ENCODE peak calls at places on chromosome 22, in eight cellular contexts. E, W, L, Y, R, X, T and U are unnamed samples. For H3K27me3, the result is how much of the 10 kb centered on the place peaks cover.

GRCh38 chr22:35491908-35492380 is 48.7 kb upstream of the RASD2 start:
- DNase-seq in T (no peak), W (no peak), L (no peak), E (no peak), Y (no peak), X (no peak), R (no peak), U (no peak)

GRCh38 chr22:35638408-35638807 is 9.8 kb upstream of the APOL6 start:
- DNase-seq in E (peak), W (peak), L (no peak), Y (peak), R (peak), X (no peak), T (no peak), U (no peak)

GRCh38 chr22:48181168-48181955 is 1418.9 kb downstream of the TBC1D22A start:
- DNase-seq in L (no peak), T (no peak), W (no peak), E (no peak), Y (no peak), R (no peak), X (no peak), U (no peak)

GRCh38 chr22:40323681-40324083 is 22.6 kb upstream of the ADSL start:
- DNase-seq in E (no peak), R (no peak), T (peak), X (no peak), L (no peak), W (no peak), Y (no peak), U (no peak)

GRCh38 chr22:38871360-38872171 is 450 bp downstream of the CBX6 start:
- DNase-seq in W (no peak), X (no peak), T (peak), Y (peak), L (no peak), R (no peak), E (peak), U (peak)

GRCh38 chr22:28207281-28208030 is 288.4 kb upstream of the PITPNB start:
- DNase-seq in L (no peak), E (no peak), W (no peak), R (no peak), T (no peak), X (peak), Y (no peak), U (no peak)

GRCh38 chr22:33887173-33887572 is 33.1 kb downstream of the LARGE1 start:
- DNase-seq in X (no peak), T (no peak), W (no peak), Y (no peak), R (no peak), L (no peak), E (no peak), U (no peak)

GRCh38 chr22:17921871-17922821 is 102.2 kb downstream of the MICAL3 start:
- DNase-seq in X (no peak), Y (no peak), L (no peak), T (no peak), W (no peak), R (no peak), E (no peak), U (no peak)

GRCh38 chr22:40397436-40397835 is 27.0 kb downstream of the SGSM3 start:
- DNase-seq in W (no peak), X (no peak), L (no peak), T (no peak), E (no peak), Y (no peak), R (no peak), U (no peak)

GRCh38 chr22:17655289-17655688 is 16.7 kb downstream of the BCL2L13 start:
- DNase-seq in R (no peak), Y (no peak), E (no peak), T (no peak), W (no peak), X (no peak), L (no peak), U (no peak)

GRCh38 chr22:42868751-42869251 is 11.7 kb upstream of the ARFGAP3 start:
- DNase-seq in E (no peak), R (peak), W (peak), X (no peak), L (no peak), T (no peak), Y (peak), U (no peak)

GRCh38 chr22:40764743-40765441 is 54.3 kb downstream of the SLC25A17 start:
- DNase-seq in L (no peak), T (peak), E (no peak), X (no peak), W (no peak), Y (no peak), R (no peak), U (peak)

GRCh38 chr22:35305525-35306070 is 5.9 kb downstream of the TOM1 start:
- DNase-seq in Y (no peak), L (no peak), R (no peak), X (no peak), E (no peak), T (no peak), W (no peak), U (no peak)

GRCh38 chr22:42416671-42417230 is 15.5 kb downstream of the NFAM1 start:
- DNase-seq in Y (no peak), X (no peak), R (no peak), T (no peak), E (no peak), L (no peak), W (no peak), U (no peak)

GRCh38 chr22:38201371-38201717 is 450 bp upstream of the MAFF start:
- DNase-seq in Y (no peak), L (no peak), T (no peak), W (no peak), E (no peak), R (no peak), X (no peak), U (no peak)

GRCh38 chr22:43391306-43391705 is 20.5 kb upstream of the MPPED1 start:
- DNase-seq in W (no peak), E (no peak), Y (no peak), X (no peak), T (no peak), L (no peak), R (no peak), U (no peak)

GRCh38 chr22:11626422-11626773 is 3901.6 kb upstream of the OR11H1 start:
- DNase-seq in T (no peak), R (no peak), W (no peak), Y (no peak), X (no peak), L (no peak), E (no peak), U (no peak)

GRCh38 chr22:41910599-41911291 is 4.1 kb downstream of the SHISA8 start:
- DNase-seq in L (no peak), R (peak), Y (peak), X (peak), W (peak), T (peak), E (no peak), U (peak)

GRCh38 chr22:25360411-25360810 is 141.0 kb downstream of the CRYBB2 start:
- DNase-seq in X (no peak), L (no peak), R (no peak), W (no peak), Y (no peak), T (no peak), E (no peak), U (no peak)

GRCh38 chr22:38038426-38038825 is 18.8 kb upstream of the PICK1 start:
- DNase-seq in R (no peak), E (no peak), T (no peak), X (no peak), Y (peak), W (no peak), L (no peak), U (no peak)

GRCh38 chr22:32421484-32421883 is 9.4 kb upstream of the RTCB start:
- DNase-seq in Y (no peak), E (no peak), X (no peak), T (no peak), L (no peak), W (no peak), R (no peak), U (no peak)

GRCh38 chr22:38289583-38290082 is 16.8 kb upstream of the TMEM184B start:
- DNase-seq in L (no peak), E (no peak), R (no peak), X (no peak), W (no peak), Y (no peak), T (no peak), U (no peak)

GRCh38 chr22:27801616-27802388 is at the start of gene MN1:
- DNase-seq in R (peak), Y (peak), E (no peak), X (no peak), W (no peak), L (peak), T (peak), U (peak)

GRCh38 chr22:26734339-26735018 is 77.1 kb downstream of the MIAT start:
- DNase-seq in L (no peak), T (no peak), E (no peak), Y (no peak), W (no peak), X (no peak), R (no peak), U (no peak)

GRCh38 chr22:43419371-43420080 is 7.7 kb downstream of the MPPED1 start:
- DNase-seq in X (no peak), L (no peak), Y (no peak), R (no peak), E (no peak), T (no peak), W (no peak), U (no peak)

GRCh38 chr22:42188808-42189447 is 58.3 kb upstream of the CYP2D6 start:
- DNase-seq in T (no peak), L (no peak), E (no peak), X (peak), Y (no peak), R (no peak), W (no peak), U (no peak)

GRCh38 chr22:40415531-40416266 is 45.3 kb downstream of the SGSM3 start:
- DNase-seq in L (no peak), T (no peak), R (no peak), W (peak), Y (no peak), X (no peak), E (no peak), U (no peak)

GRCh38 chr22:19113429-19113828 is 8.8 kb downstream of the DGCR2 start:
- DNase-seq in L (no peak), W (no peak), X (no peak), Y (no peak), E (no peak), T (no peak), R (no peak), U (no peak)

DNA sequence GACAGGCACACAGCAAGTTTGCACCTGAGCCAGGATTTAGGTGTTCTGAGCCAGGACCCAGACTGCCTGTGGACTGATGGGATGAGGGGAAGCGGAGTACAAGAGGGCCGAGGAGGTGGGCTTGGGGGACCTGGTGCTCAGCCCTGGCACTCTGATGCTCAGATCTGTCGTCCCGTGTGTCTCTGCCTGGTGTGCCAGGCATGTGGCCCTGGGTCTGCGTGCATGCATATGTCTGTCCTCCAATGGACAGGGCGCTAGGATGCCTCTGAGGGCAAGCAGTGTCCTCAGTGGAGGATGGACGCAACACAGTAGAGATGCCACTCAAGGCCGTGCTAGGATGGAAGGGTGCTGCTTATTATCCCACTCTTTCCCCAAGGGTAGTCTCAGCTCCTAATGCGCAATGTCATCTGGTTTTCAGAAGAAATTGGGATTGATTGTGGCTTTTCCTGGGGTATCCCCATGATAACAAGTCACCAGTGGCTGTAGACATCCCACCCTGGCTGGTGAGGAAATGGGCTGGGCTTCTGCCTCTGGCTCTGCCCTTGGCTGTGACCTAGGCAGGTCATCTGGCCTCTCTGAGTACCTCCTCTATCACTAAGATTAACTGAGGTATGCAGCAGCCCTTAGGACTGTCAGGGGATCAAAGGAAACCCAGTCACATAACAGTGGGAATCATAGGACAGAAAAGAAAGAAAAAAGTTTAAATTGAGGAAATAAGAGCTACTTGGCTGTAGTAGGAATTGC is 35.7 kb upstream of the SUSD2 start:
- DNase-seq in R (no peak), W (peak), Y (no peak), E (no peak), L (no peak), T (no peak), X (no peak), U (no peak)
- H3K4me3 ChIP-seq in R (no peak), W (no peak), Y (no peak), E (no peak), L (no peak), T (no peak), X (peak), U (peak)

DNA sequence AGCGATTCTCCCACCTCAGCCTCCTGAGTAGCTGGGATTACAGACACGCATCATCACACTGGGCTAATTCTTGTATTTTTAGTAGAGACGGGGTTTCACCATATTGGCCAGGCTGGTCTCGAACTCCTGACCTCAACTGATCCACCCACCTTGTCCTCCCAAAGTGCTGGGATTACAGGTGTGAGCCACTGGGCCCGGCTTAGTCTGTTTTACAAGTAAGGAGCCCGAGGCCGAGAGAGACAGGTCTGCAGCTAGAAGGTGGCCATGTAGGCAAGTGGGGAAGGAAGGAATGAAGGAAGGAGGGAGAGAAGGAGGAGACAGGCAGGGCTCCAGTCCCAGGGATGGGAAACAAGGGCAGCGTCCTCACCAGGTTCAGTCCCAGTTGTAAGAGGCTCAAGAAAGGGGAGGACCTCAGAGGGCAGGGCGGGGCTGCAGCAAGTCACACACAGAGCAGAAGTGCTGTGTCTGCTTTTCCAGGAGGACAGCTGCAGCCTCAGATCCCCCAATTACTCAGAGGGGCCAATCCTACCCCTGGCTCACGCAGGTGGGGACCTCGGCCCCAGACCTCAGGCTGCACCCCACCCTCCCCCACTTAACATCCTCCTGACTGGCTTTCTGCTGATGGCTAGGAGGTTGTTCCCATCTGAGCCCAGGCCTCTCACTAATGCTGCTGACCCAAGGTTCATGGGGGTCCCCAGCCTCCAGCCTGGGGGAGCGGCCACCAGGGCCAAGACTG is 53.8 kb upstream of the PRR5 start:
- DNase-seq in Y (no peak), L (no peak), R (peak), E (no peak), T (no peak), W (no peak), X (no peak), U (no peak)
- H3K27ac ChIP-seq in Y (no peak), L (no peak), R (no peak), E (peak), T (no peak), W (no peak), X (no peak), U (no peak)

GRCh38 chr22:36814796-36815195 is 2.0 kb downstream of the PVALB start:
- DNase-seq in Y (no peak), T (no peak), E (no peak), L (no peak), W (no peak), R (no peak), X (no peak), U (no peak)

GRCh38 chr22:36817429-36817783 is 571 bp upstream of the PVALB start:
- DNase-seq in X (no peak), T (no peak), Y (no peak), E (no peak), W (no peak), R (no peak), L (no peak), U (no peak)

GRCh38 chr22:36816635-36817428 is at the start of gene PVALB:
- DNase-seq in T (no peak), Y (no peak), W (peak), R (no peak), X (peak), E (no peak), L (no peak), U (no peak)

GRCh38 chr22:36815558-36816337 is 1.1 kb downstream of the PVALB start:
- DNase-seq in R (no peak), X (no peak), W (no peak), Y (no peak), T (no peak), L (no peak), E (no peak), U (no peak)

GRCh38 chr22:36816338-36816634 is 549 bp downstream of the PVALB start:
- DNase-seq in W (no peak), R (no peak), Y (no peak), L (no peak), E (no peak), X (no peak), T (no peak), U (no peak)
- H3K27me3 ChIP-seq in W (under half), R (under half), Y (under half), L (under half), E (under half), X (half or more), T (under half), U (under half)

GRCh38 chr22:29887358-29887757 is 4.4 kb downstream of the MTMR3 start:
- DNase-seq in T (no peak), L (no peak), E (no peak), W (no peak), R (no peak), X (no peak), Y (no peak), U (no peak)
- H3K4me3 ChIP-seq in T (no peak), L (no peak), E (no peak), W (peak), R (peak), X (no peak), Y (no peak), U (no peak)

DNA sequence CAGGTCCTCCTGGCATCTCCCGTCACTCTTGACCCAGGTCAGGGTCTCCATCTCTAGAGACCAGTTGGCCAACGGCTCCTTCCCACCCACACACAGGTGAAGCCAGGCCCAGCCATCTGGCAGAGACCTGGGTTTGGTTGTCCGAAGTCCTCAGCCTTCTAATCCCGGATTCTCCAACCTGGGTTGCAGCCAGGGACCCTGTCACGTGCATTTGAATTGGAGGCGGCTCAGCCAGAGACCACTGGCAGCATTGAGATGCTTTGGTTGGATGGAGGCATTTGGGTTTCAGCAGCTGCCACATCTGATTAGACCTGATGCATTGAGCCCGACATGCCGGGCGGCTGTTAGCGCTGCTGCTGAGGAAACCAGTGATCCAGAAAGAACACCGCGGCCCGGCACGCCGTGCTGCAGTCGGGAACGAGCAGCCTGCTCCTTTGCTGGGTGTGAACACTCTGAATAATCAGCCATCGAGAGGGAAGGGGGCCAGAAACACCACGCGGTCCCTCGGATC is 163.2 kb downstream of the BRD1 start:
- DNase-seq in Y (peak), T (peak), E (no peak), L (no peak), X (no peak), W (no peak), R (no peak), U (no peak)
- H3K27ac ChIP-seq in Y (peak), T (no peak), E (no peak), L (no peak), X (no peak), W (no peak), R (no peak), U (no peak)

GRCh38 chr22:50313600-50313999 is 6.2 kb upstream of the PLXNB2 start:
- DNase-seq in Y (no peak), E (no peak), L (no peak), X (no peak), T (no peak), W (no peak), R (no peak), U (no peak)
- H3K27me3 ChIP-seq in Y (under half), E (under half), L (under half), X (under half), T (under half), W (under half), R (under half), U (under half)

GRCh38 chr22:30607300-30607930 is 441 bp downstream of the TCN2 start:
- DNase-seq in W (no peak), X (no peak), R (no peak), E (no peak), T (no peak), L (no peak), Y (no peak), U (no peak)
- H3K4me3 ChIP-seq in W (peak), X (peak), R (peak), E (peak), T (peak), L (peak), Y (peak), U (peak)

DNA sequence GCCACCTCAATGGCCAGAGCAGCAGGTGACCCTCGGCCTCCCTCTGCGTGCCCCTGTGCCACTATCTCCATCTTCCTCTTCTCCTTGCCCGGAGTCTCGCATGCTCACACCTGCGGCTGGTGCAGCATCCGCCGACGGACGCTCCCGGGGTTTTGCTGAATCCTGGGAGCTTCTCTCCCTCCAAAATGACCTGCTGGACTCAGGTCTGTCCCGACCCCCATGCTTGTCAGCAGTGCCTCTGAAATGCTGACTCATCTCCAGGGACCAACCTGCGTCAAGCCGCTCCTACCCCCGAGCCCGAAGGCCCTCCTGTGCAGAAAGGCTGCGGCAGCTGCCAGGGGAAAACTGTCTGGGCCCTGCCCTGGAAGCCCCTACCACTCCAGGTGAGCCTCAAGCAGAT is 58.4 kb downstream of the CELSR1 start:
- DNase-seq in Y (no peak), W (no peak), L (no peak), E (no peak), T (no peak), R (no peak), X (no peak), U (no peak)
- H3K27ac ChIP-seq in Y (no peak), W (no peak), L (no peak), E (no peak), T (no peak), R (no peak), X (no peak), U (no peak)